ENCODE peak calls at places on chromosomes 1 and 21, in seven cellular contexts. One of them, this sample, is unnamed.

GRCh38 chr1:7190261-7190660 is 405.0 kb downstream of the CAMTA1 start:
- DNase-seq in SK-N-SH: no peak
- DNase-seq in OCI-LY7: no peak
- DNase-seq in GM23338: no peak
- DNase-seq in PC-3: no peak
- DNase-seq in mammary epithelial cell: no peak
- DNase-seq in K562: no peak
- DNase-seq in this sample: peak

GRCh38 chr1:101506541-101507164 is 269.8 kb downstream of the S1PR1 start:
- DNase-seq in OCI-LY7: peak
- DNase-seq in K562: peak
- DNase-seq in PC-3: peak
- DNase-seq in mammary epithelial cell: peak
- DNase-seq in GM23338: peak
- DNase-seq in SK-N-SH: peak
- DNase-seq in this sample: no peak

GRCh38 chr1:153932071-153932592 is 9.4 kb upstream of the GATAD2B start:
- DNase-seq in GM23338: no peak
- DNase-seq in SK-N-SH: peak
- DNase-seq in K562: no peak
- DNase-seq in PC-3: no peak
- DNase-seq in mammary epithelial cell: no peak
- DNase-seq in OCI-LY7: no peak
- DNase-seq in this sample: peak

GRCh38 chr1:37038079-37038702 is 3.9 kb upstream of the GRIK3 start:
- DNase-seq in SK-N-SH: peak
- DNase-seq in GM23338: peak
- DNase-seq in mammary epithelial cell: peak
- DNase-seq in OCI-LY7: peak
- DNase-seq in K562: peak
- DNase-seq in PC-3: peak
- DNase-seq in this sample: no peak

GRCh38 chr1:107327446-107327845 is 186.6 kb downstream of the NTNG1 start:
- DNase-seq in OCI-LY7: no peak
- DNase-seq in PC-3: no peak
- DNase-seq in K562: no peak
- DNase-seq in SK-N-SH: no peak
- DNase-seq in mammary epithelial cell: peak
- DNase-seq in GM23338: no peak
- DNase-seq in this sample: no peak

GRCh38 chr1:70499695-70500094 is 88.6 kb downstream of the CTH start:
- DNase-seq in PC-3: peak
- DNase-seq in SK-N-SH: no peak
- DNase-seq in K562: no peak
- DNase-seq in GM23338: no peak
- DNase-seq in mammary epithelial cell: peak
- DNase-seq in OCI-LY7: no peak
- DNase-seq in this sample: no peak

GRCh38 chr1:151934048-151934493 is 24.8 kb upstream of the THEM4 start:
- DNase-seq in K562: peak
- DNase-seq in OCI-LY7: peak
- DNase-seq in mammary epithelial cell: peak
- DNase-seq in SK-N-SH: peak
- DNase-seq in PC-3: peak
- DNase-seq in GM23338: peak
- DNase-seq in this sample: peak

GRCh38 chr1:220698607-220699016 is 8.4 kb downstream of the C1orf115 start:
- DNase-seq in mammary epithelial cell: no peak
- DNase-seq in SK-N-SH: no peak
- DNase-seq in K562: no peak
- DNase-seq in GM23338: no peak
- DNase-seq in PC-3: no peak
- DNase-seq in OCI-LY7: no peak
- DNase-seq in this sample: no peak

GRCh38 chr1:30407862-30408580 is 315.4 kb downstream of the MATN1 start:
- DNase-seq in SK-N-SH: peak
- DNase-seq in mammary epithelial cell: no peak
- DNase-seq in GM23338: no peak
- DNase-seq in K562: no peak
- DNase-seq in OCI-LY7: no peak
- DNase-seq in PC-3: no peak
- DNase-seq in this sample: no peak

GRCh38 chr1:212288614-212289013 is 3.4 kb downstream of the PPP2R5A start:
- DNase-seq in K562: peak
- DNase-seq in PC-3: peak
- DNase-seq in OCI-LY7: no peak
- DNase-seq in mammary epithelial cell: peak
- DNase-seq in SK-N-SH: no peak
- DNase-seq in GM23338: no peak
- DNase-seq in this sample: peak

GRCh38 chr21:33384851-33385331 is 18.3 kb upstream of the IFNGR2 start:
- DNase-seq in mammary epithelial cell: no peak
- DNase-seq in GM23338: no peak
- DNase-seq in K562: no peak
- DNase-seq in SK-N-SH: no peak
- DNase-seq in PC-3: no peak
- DNase-seq in OCI-LY7: peak
- DNase-seq in this sample: no peak

GRCh38 chr1:156356875-156357534 is 12.0 kb upstream of the RHBG start:
- DNase-seq in SK-N-SH: no peak
- DNase-seq in mammary epithelial cell: peak
- DNase-seq in OCI-LY7: peak
- DNase-seq in K562: peak
- DNase-seq in GM23338: peak
- DNase-seq in PC-3: peak
- DNase-seq in this sample: no peak

GRCh38 chr1:152926091-152926490 is 17.7 kb downstream of the IVL start:
- DNase-seq in K562: peak
- DNase-seq in OCI-LY7: peak
- DNase-seq in SK-N-SH: no peak
- DNase-seq in mammary epithelial cell: peak
- DNase-seq in GM23338: peak
- DNase-seq in PC-3: peak
- DNase-seq in this sample: no peak

GRCh38 chr21:30695956-30696355 is 22.6 kb downstream of the KRTAP21-3 start:
- DNase-seq in K562: no peak
- DNase-seq in PC-3: peak
- DNase-seq in SK-N-SH: no peak
- DNase-seq in mammary epithelial cell: peak
- DNase-seq in OCI-LY7: no peak
- DNase-seq in GM23338: no peak
- DNase-seq in this sample: no peak

GRCh38 chr21:46517361-46517760 is 58.7 kb downstream of the DIP2A start:
- DNase-seq in mammary epithelial cell: no peak
- DNase-seq in K562: no peak
- DNase-seq in GM23338: no peak
- DNase-seq in SK-N-SH: no peak
- DNase-seq in PC-3: no peak
- DNase-seq in OCI-LY7: no peak
- DNase-seq in this sample: no peak

GRCh38 chr1:211589782-211590721 is 11.1 kb upstream of the SLC30A1 start:
- DNase-seq in GM23338: no peak
- DNase-seq in mammary epithelial cell: peak
- DNase-seq in PC-3: no peak
- DNase-seq in OCI-LY7: no peak
- DNase-seq in SK-N-SH: no peak
- DNase-seq in K562: peak
- DNase-seq in this sample: no peak

GRCh38 chr21:42117229-42118048 is 46.3 kb downstream of the UMODL1 start:
- DNase-seq in PC-3: peak
- DNase-seq in GM23338: peak
- DNase-seq in SK-N-SH: peak
- DNase-seq in mammary epithelial cell: peak
- DNase-seq in OCI-LY7: peak
- DNase-seq in K562: peak
- DNase-seq in this sample: peak

GRCh38 chr1:32257227-32257508 is 6.1 kb downstream of the LCK start:
- DNase-seq in SK-N-SH: no peak
- DNase-seq in GM23338: no peak
- DNase-seq in K562: no peak
- DNase-seq in PC-3: no peak
- DNase-seq in mammary epithelial cell: no peak
- DNase-seq in OCI-LY7: no peak
- DNase-seq in this sample: no peak

GRCh38 chr21:31731112-31731801 is 661 bp downstream of the SCAF4 start:
- DNase-seq in SK-N-SH: peak
- DNase-seq in PC-3: no peak
- DNase-seq in mammary epithelial cell: no peak
- DNase-seq in K562: peak
- DNase-seq in OCI-LY7: peak
- DNase-seq in GM23338: peak
- DNase-seq in this sample: peak

GRCh38 chr1:184260382-184260781 is 126.4 kb upstream of the C1orf21 start:
- DNase-seq in OCI-LY7: no peak
- DNase-seq in PC-3: peak
- DNase-seq in mammary epithelial cell: peak
- DNase-seq in SK-N-SH: no peak
- DNase-seq in GM23338: no peak
- DNase-seq in K562: no peak
- DNase-seq in this sample: peak

GRCh38 chr1:70382682-70383081 is 28.2 kb upstream of the ANKRD13C start:
- DNase-seq in K562: no peak
- DNase-seq in mammary epithelial cell: no peak
- DNase-seq in PC-3: no peak
- DNase-seq in SK-N-SH: no peak
- DNase-seq in OCI-LY7: peak
- DNase-seq in GM23338: no peak
- DNase-seq in this sample: no peak

GRCh38 chr1:3366181-3367051 is 88.0 kb upstream of the ARHGEF16 start:
- DNase-seq in PC-3: peak
- DNase-seq in GM23338: no peak
- DNase-seq in OCI-LY7: no peak
- DNase-seq in mammary epithelial cell: no peak
- DNase-seq in K562: no peak
- DNase-seq in SK-N-SH: no peak
- DNase-seq in this sample: no peak

DNA sequence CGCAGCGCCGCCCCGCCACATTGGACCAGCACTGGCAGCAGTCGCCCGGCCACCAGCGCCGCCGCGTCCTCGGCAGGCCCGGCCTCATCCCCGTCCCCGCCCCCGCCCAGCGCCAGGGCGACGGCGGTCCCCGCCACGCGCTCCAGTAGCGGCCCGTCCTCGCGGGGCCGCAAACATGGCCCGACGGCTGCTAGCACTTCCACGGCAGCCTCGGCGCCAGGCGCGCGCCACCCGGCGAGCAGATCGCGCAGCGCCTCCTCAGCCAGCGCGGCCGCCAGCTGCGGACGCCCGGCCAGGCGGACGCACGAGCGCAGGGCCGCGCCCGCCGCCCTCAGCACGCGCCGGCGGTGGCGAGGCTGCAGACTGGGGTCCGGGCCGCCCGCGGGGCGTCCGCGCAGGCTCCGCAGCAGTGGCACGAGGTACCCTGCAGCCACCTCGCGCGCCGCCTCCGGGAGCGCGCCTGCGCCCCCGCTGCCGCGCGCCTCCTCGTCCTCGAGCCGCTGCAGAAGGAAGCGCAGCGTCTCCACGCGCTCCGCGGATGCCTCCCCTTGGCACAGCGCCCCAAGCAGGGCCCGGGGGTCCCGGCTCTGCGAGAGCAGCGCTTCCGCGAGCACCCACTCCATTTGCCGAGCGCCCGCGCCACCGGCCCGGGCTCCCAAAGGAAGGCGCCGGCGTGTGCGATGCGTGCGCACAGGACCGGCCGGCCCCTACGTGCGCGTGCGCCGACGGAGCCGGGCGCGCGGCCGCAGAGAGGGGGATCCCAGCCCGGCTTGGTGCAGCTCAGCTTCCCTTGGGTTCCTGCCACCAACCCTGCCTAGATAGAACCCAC is at the start of gene TARBP1:
- DNase-seq in K562: peak
- DNase-seq in PC-3: peak
- DNase-seq in GM23338: peak
- DNase-seq in mammary epithelial cell: peak
- DNase-seq in SK-N-SH: peak
- DNase-seq in OCI-LY7: peak
- DNase-seq in this sample: peak
- TF ChIP-seq CTCF in K562: peak
- TF ChIP-seq CTCF in PC-3: no peak
- TF ChIP-seq CTCF in GM23338: no peak
- TF ChIP-seq CTCF in mammary epithelial cell: no peak
- TF ChIP-seq CTCF in SK-N-SH: no peak
- TF ChIP-seq CTCF in OCI-LY7: peak
- TF ChIP-seq CTCF in this sample: no peak

GRCh38 chr1:9823943-9824701 is at the start of gene CLSTN1:
- DNase-seq in K562: peak
- DNase-seq in GM23338: peak
- DNase-seq in PC-3: peak
- DNase-seq in mammary epithelial cell: peak
- DNase-seq in SK-N-SH: peak
- DNase-seq in OCI-LY7: peak
- DNase-seq in this sample: peak
- H2AFZ ChIP-seq in K562: peak
- H2AFZ ChIP-seq in GM23338: peak
- H2AFZ ChIP-seq in PC-3: peak
- H2AFZ ChIP-seq in mammary epithelial cell: peak
- H2AFZ ChIP-seq in SK-N-SH: peak
- H2AFZ ChIP-seq in OCI-LY7: peak
- H2AFZ ChIP-seq in this sample: peak

GRCh38 chr1:206924549-206925115 is 2.9 kb upstream of the FCMR start:
- DNase-seq in SK-N-SH: no peak
- DNase-seq in OCI-LY7: peak
- DNase-seq in mammary epithelial cell: no peak
- DNase-seq in K562: no peak
- DNase-seq in GM23338: no peak
- DNase-seq in PC-3: no peak
- DNase-seq in this sample: no peak

GRCh38 chr1:206923961-206924548 is 2.3 kb upstream of the FCMR start:
- DNase-seq in mammary epithelial cell: no peak
- DNase-seq in PC-3: no peak
- DNase-seq in K562: no peak
- DNase-seq in GM23338: no peak
- DNase-seq in OCI-LY7: no peak
- DNase-seq in SK-N-SH: no peak
- DNase-seq in this sample: no peak

GRCh38 chr1:206922524-206922923 is 783 bp upstream of the FCMR start:
- DNase-seq in K562: no peak
- DNase-seq in mammary epithelial cell: no peak
- DNase-seq in PC-3: no peak
- DNase-seq in OCI-LY7: no peak
- DNase-seq in SK-N-SH: no peak
- DNase-seq in GM23338: no peak
- DNase-seq in this sample: no peak

GRCh38 chr1:206921772-206922265 is at the start of gene FCMR:
- DNase-seq in K562: no peak
- DNase-seq in OCI-LY7: peak
- DNase-seq in mammary epithelial cell: no peak
- DNase-seq in PC-3: no peak
- DNase-seq in SK-N-SH: no peak
- DNase-seq in GM23338: no peak
- DNase-seq in this sample: no peak

GRCh38 chr1:206923009-206923960 is 1.5 kb upstream of the FCMR start:
- DNase-seq in K562: no peak
- DNase-seq in SK-N-SH: no peak
- DNase-seq in PC-3: no peak
- DNase-seq in mammary epithelial cell: no peak
- DNase-seq in GM23338: no peak
- DNase-seq in OCI-LY7: peak
- DNase-seq in this sample: no peak
- H3K4me3 ChIP-seq in K562: no peak
- H3K4me3 ChIP-seq in SK-N-SH: no peak
- H3K4me3 ChIP-seq in PC-3: no peak
- H3K4me3 ChIP-seq in mammary epithelial cell: no peak
- H3K4me3 ChIP-seq in GM23338: no peak
- H3K4me3 ChIP-seq in OCI-LY7: peak
- H3K4me3 ChIP-seq in this sample: no peak

GRCh38 chr1:109617291-109617801 is 2.1 kb downstream of the GNAT2 start:
- DNase-seq in GM23338: peak
- DNase-seq in K562: peak
- DNase-seq in PC-3: peak
- DNase-seq in OCI-LY7: peak
- DNase-seq in SK-N-SH: peak
- DNase-seq in mammary epithelial cell: peak
- DNase-seq in this sample: peak
- TF ChIP-seq CTCF in GM23338: no peak
- TF ChIP-seq CTCF in K562: no peak
- TF ChIP-seq CTCF in PC-3: peak
- TF ChIP-seq CTCF in OCI-LY7: peak
- TF ChIP-seq CTCF in SK-N-SH: no peak
- TF ChIP-seq CTCF in mammary epithelial cell: peak
- TF ChIP-seq CTCF in this sample: no peak